ENCODE peak calls at places on chromosome 6, in eight cellular contexts. F is heart right ventricle; V is cardiac muscle cell; N is effector memory CD4-positive, alpha-beta T cell; W is pancreas; Q is astrocyte; P is mammary epithelial cell; D is uterus. L is an unnamed sample.

GRCh38 chr6:5012531-5012930 is 8.7 kb upstream of the RPP40 start:
- DNase-seq in F (no peak), V (no peak), N (no peak), W (no peak), Q (peak; percentile 11), P (no peak), D (no peak), L (no peak)

GRCh38 chr6:153858529-153858928 is 180.5 kb upstream of the OPRM1 start:
- DNase-seq in F (no peak), V (no peak), N (no peak), W (no peak), Q (no peak), P (no peak), D (no peak), L (no peak)

GRCh38 chr6:85516168-85516567 is 66.3 kb downstream of the NT5E start:
- DNase-seq in F (no peak), V (no peak), N (no peak), W (no peak), Q (peak; percentile 3), P (peak; percentile 9), D (no peak), L (no peak)

GRCh38 chr6:145263807-145264206 is 471.5 kb downstream of the EPM2A start:
- DNase-seq in F (no peak), V (peak; percentile 49), N (no peak), W (no peak), Q (no peak), P (no peak), D (no peak), L (no peak)

GRCh38 chr6:111013144-111013905 is 31.5 kb downstream of the RPF2 start:
- DNase-seq in F (no peak), V (no peak), N (no peak), W (no peak), Q (no peak), P (no peak), D (no peak), L (no peak)

GRCh38 chr6:10190042-10190441 is 224.8 kb downstream of the TFAP2A start:
- DNase-seq in F (no peak), V (no peak), N (no peak), W (no peak), Q (no peak), P (peak; percentile 29), D (no peak), L (no peak)

GRCh38 chr6:102517506-102517905 is 1124.0 kb downstream of the GRIK2 start:
- DNase-seq in F (no peak), V (no peak), N (no peak), W (no peak), Q (no peak), P (no peak), D (no peak), L (no peak)

GRCh38 chr6:90227165-90227564 is 69.5 kb downstream of the BACH2 start:
- DNase-seq in F (peak; percentile 43), V (no peak), N (no peak), W (no peak), Q (no peak), P (no peak), D (no peak), L (no peak)

GRCh38 chr6:3325210-3325609 is 66.5 kb downstream of the PSMG4 start:
- DNase-seq in F (no peak), V (no peak), N (no peak), W (no peak), Q (peak; percentile 70), P (peak; percentile 32), D (peak; percentile 66), L (no peak)

GRCh38 chr6:9412951-9413559 is 977.7 kb upstream of the SLC35B3 start:
- DNase-seq in F (peak; percentile 7), V (peak; percentile 58), N (no peak), W (peak; percentile 48), Q (no peak), P (peak; percentile 19), D (no peak), L (no peak)

GRCh38 chr6:16670183-16670582 is 91.1 kb downstream of the ATXN1 start:
- DNase-seq in F (peak; percentile 48), V (peak; percentile 17), N (no peak), W (no peak), Q (no peak), P (no peak), D (no peak), L (no peak)

GRCh38 chr6:113584767-113585166 is 272.4 kb upstream of the MARCKS start:
- DNase-seq in F (no peak), V (no peak), N (no peak), W (no peak), Q (no peak), P (no peak), D (no peak), L (no peak)

GRCh38 chr6:157099912-157100593 is 223.3 kb downstream of the TMEM242 start:
- DNase-seq in F (peak; percentile 24), V (no peak), N (peak; percentile 7), W (no peak), Q (no peak), P (peak; percentile 15), D (no peak), L (no peak)

GRCh38 chr6:296151-297122 is 4.2 kb downstream of the DUSP22 start:
- DNase-seq in F (peak; percentile 43), V (no peak), N (no peak), W (no peak), Q (no peak), P (no peak), D (no peak), L (no peak)

GRCh38 chr6:6927437-6928361 is 180.1 kb upstream of the RREB1 start:
- DNase-seq in F (peak; percentile 52), V (peak; percentile 80), N (no peak), W (no peak), Q (no peak), P (no peak), D (no peak), L (peak; percentile 36)

GRCh38 chr6:47952640-47953039 is 158.4 kb downstream of the PTCHD4 start:
- DNase-seq in F (no peak), V (no peak), N (no peak), W (no peak), Q (no peak), P (no peak), D (no peak), L (no peak)

GRCh38 chr6:44593539-44593944 is 206.0 kb downstream of the CDC5L start:
- DNase-seq in F (peak; percentile 38), V (peak; percentile 80), N (peak; percentile 28), W (no peak), Q (peak; percentile 56), P (no peak), D (peak; percentile 22), L (no peak)

GRCh38 chr6:17018425-17018824 is 83.4 kb upstream of the STMND1 start:
- DNase-seq in F (no peak), V (no peak), N (no peak), W (no peak), Q (no peak), P (no peak), D (no peak), L (no peak)

GRCh38 chr6:24910331-24910849 is 25.4 kb downstream of the RIPOR2 start:
- DNase-seq in F (peak; percentile 26), V (peak; percentile 42), N (no peak), W (no peak), Q (no peak), P (peak; percentile 16), D (peak; percentile 55), L (peak; percentile 21)
- H3K4me1 ChIP-seq in F (peaks cover 13% of the 10 kb centered on the region), V (no peaks in the 10 kb centered on the region), N (peaks cover 81% of the 10 kb centered on the region), W (peaks cover 6% of the 10 kb centered on the region), Q (peaks cover 6% of the 10 kb centered on the region), P (peaks cover 9% of the 10 kb centered on the region), D (no peaks in the 10 kb centered on the region), L (no peaks in the 10 kb centered on the region)

DNA sequence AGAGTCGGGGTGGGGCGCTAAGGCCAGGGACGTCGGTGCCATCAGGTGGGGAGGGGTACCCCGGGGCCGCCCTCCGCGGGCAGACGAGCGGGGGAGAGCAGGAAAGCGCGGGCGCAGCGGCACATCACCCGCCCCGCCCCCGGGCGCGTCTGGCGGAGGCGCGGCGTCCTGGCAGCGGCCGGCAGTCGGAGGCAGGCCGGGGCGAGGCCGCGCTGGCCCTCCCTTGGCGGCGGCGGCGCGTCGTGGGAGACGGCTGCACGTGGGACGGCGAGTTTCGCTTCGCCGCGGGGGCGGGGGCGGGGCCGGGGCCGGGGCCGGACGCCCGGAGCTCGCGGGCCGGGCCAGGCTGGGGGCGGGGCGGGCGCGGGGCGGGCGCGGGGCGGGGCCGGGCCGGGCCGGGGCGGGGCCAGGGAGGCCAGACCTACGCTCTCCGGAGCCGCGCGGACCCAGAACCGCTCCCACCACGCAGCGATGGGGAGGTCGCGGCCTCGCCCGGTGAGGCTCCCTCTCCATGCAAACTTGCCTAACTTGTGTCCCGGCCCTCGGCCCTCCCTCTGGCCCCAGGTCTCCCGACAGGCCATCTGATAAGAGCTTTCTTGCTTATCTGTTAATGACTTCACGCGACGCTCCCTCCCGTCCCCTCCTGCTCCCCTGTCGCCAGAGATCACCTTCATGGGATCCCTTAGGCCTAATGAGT is 12.5 kb downstream of the ITPR3 start:
- DNase-seq in F (peak; percentile 65), V (peak; percentile 66), N (peak; percentile 60), W (peak; percentile 61), Q (no peak), P (peak; percentile 74), D (peak; percentile 58), L (peak; percentile 84)
- H3K27ac ChIP-seq in F (peak overlapping the region; percentile 35), V (no peak overlapping the region), N (peak overlapping the region; percentile 30), W (no peak overlapping the region), Q (no peak overlapping the region), P (no peak overlapping the region), D (peak overlapping the region; percentile 33), L (no peak overlapping the region)

DNA sequence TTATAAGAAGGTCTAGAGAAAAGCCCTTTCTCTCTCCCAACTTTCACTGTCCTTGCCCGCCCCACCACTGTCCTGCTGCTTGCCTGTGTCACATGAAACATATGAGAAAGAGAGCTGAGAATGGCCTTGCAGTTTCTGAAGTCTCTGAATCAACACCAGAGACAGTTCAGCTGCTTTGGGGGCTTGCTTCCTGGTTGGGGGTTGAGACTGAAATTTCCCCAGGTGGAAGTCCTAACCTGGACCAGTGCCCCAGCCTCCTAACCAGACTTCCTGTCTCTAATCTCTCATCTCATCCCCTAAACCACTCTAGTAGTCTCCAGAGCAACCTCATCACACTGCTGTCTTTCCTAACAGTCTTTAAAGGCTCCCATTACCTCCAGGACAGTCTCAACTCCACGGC is 10.7 kb downstream of the TRAM2 start:
- DNase-seq in F (no peak), V (no peak), N (no peak), W (no peak), Q (no peak), P (no peak), D (no peak), L (no peak)
- H3K4me1 ChIP-seq in F (peaks cover 64% of the 10 kb centered on the region), V (peaks cover 20% of the 10 kb centered on the region), N (peaks cover 8% of the 10 kb centered on the region), W (no peaks in the 10 kb centered on the region), Q (peaks cover 47% of the 10 kb centered on the region), P (peaks cover 17% of the 10 kb centered on the region), D (peaks cover 8% of the 10 kb centered on the region), L (peaks cover 23% of the 10 kb centered on the region)

GRCh38 chr6:150641398-150642139 is 41.9 kb downstream of the PLEKHG1 start:
- DNase-seq in F (no peak), V (no peak), N (no peak), W (no peak), Q (peak; percentile 29), P (peak; percentile 26), D (no peak), L (no peak)
- H3K27ac ChIP-seq in F (no peak overlapping the region), V (no peak overlapping the region), N (no peak overlapping the region), W (no peak overlapping the region), Q (no peak overlapping the region), P (peak overlapping the region; percentile 13), D (peak overlapping the region; percentile 50), L (peak overlapping the region; percentile 34)